ENCODE peak calls at places on chromosomes 12 and 14, in nine cellular contexts. R is left ventricle myocardium inferior; N is CD4-positive, CD25-positive, alpha-beta regulatory T cell; T is fibroblast of lung; L is adrenal gland; D is lower lobe of right lung; U is cardiac muscle cell; E is IMR-90; K is CD8-positive, alpha-beta T cell. Q is an unnamed sample. For H3K4me1, the result is how much of the 10 kb centered on the place peaks cover.

GRCh38 chr12:131536766-131537165 is 174.1 kb upstream of the SFSWAP start:
- DNase-seq in U (no peak), L (no peak), K (no peak), R (no peak), T (no peak), N (no peak), D (no peak), E (no peak), Q (no peak)

GRCh38 chr12:94059394-94060368 is 88.7 kb upstream of the PLXNC1 start:
- DNase-seq in N (no peak), E (no peak), T (no peak), L (no peak), K (no peak), R (no peak), D (no peak), U (no peak), Q (no peak)

GRCh38 chr12:113609692-113610469 is 138.2 kb upstream of the LHX5 start:
- DNase-seq in R (no peak), L (no peak), U (no peak), K (no peak), D (no peak), T (no peak), N (no peak), E (no peak), Q (no peak)

GRCh38 chr12:14723763-14724162 is 27.4 kb upstream of the GUCY2C start:
- DNase-seq in D (no peak), T (peak), N (peak), L (peak), E (peak), U (peak), R (peak), K (peak), Q (peak)

GRCh38 chr12:98259667-98260066 is 255.7 kb upstream of the TMPO start:
- DNase-seq in D (no peak), U (no peak), L (no peak), N (no peak), E (no peak), K (no peak), T (no peak), R (no peak), Q (no peak)

GRCh38 chr12:110565919-110566871 is 16.9 kb downstream of the PPTC7 start:
- DNase-seq in N (no peak), L (no peak), E (no peak), U (no peak), R (no peak), D (no peak), T (no peak), K (no peak), Q (no peak)

GRCh38 chr12:18955594-18955993 is 173.9 kb upstream of the PLEKHA5 start:
- DNase-seq in T (no peak), N (no peak), L (no peak), U (no peak), E (peak), D (no peak), K (no peak), R (no peak), Q (no peak)

GRCh38 chr12:95177201-95177768 is 40.0 kb downstream of the FGD6 start:
- DNase-seq in L (no peak), E (no peak), R (no peak), T (no peak), D (no peak), N (no peak), K (no peak), U (peak), Q (no peak)

GRCh38 chr14:105087308-105087962 is 22.2 kb upstream of the GPR132 start:
- DNase-seq in N (no peak), K (no peak), T (peak), D (peak), E (peak), U (peak), R (peak), L (no peak), Q (peak)

GRCh38 chr12:49515266-49515665 is 23.6 kb upstream of the KCNH3 start:
- DNase-seq in U (peak), E (peak), R (no peak), L (no peak), D (no peak), K (no peak), T (peak), N (no peak), Q (no peak)

GRCh38 chr12:100646896-100647295 is 73.4 kb downstream of the GAS2L3 start:
- DNase-seq in R (no peak), K (no peak), E (no peak), N (no peak), U (no peak), L (no peak), T (no peak), D (no peak), Q (no peak)

GRCh38 chr12:98939350-98939749 is 294.3 kb downstream of the APAF1 start:
- DNase-seq in L (peak), T (peak), E (peak), K (no peak), D (no peak), U (peak), R (no peak), N (no peak), Q (no peak)

GRCh38 chr14:36451346-36452065 is 68.5 kb downstream of the NKX2-1 start:
- DNase-seq in K (no peak), L (no peak), U (no peak), D (peak), R (no peak), T (no peak), E (no peak), N (no peak), Q (no peak)

GRCh38 chr14:93011650-93012317 is 88.8 kb downstream of the CHGA start:
- DNase-seq in U (no peak), R (no peak), D (no peak), K (no peak), N (no peak), E (no peak), L (no peak), T (no peak), Q (no peak)

GRCh38 chr12:31620311-31620710 is 29.4 kb upstream of the DENND5B start:
- DNase-seq in U (no peak), D (no peak), T (no peak), R (no peak), K (no peak), E (peak), N (no peak), L (no peak), Q (no peak)

GRCh38 chr12:121794532-121795028 is 1.1 kb upstream of the RHOF start:
- DNase-seq in T (no peak), D (no peak), R (no peak), K (no peak), E (no peak), L (peak), N (no peak), U (no peak), Q (no peak)

GRCh38 chr14:69079188-69079742 is 73.7 kb downstream of the DCAF5 start:
- DNase-seq in U (peak), L (no peak), R (no peak), K (no peak), N (no peak), D (no peak), T (peak), E (peak), Q (no peak)

GRCh38 chr14:51094282-51094821 is 553 bp downstream of the TRIM9 start:
- DNase-seq in T (peak), N (peak), D (peak), U (no peak), L (peak), R (no peak), K (peak), E (no peak), Q (peak)

DNA sequence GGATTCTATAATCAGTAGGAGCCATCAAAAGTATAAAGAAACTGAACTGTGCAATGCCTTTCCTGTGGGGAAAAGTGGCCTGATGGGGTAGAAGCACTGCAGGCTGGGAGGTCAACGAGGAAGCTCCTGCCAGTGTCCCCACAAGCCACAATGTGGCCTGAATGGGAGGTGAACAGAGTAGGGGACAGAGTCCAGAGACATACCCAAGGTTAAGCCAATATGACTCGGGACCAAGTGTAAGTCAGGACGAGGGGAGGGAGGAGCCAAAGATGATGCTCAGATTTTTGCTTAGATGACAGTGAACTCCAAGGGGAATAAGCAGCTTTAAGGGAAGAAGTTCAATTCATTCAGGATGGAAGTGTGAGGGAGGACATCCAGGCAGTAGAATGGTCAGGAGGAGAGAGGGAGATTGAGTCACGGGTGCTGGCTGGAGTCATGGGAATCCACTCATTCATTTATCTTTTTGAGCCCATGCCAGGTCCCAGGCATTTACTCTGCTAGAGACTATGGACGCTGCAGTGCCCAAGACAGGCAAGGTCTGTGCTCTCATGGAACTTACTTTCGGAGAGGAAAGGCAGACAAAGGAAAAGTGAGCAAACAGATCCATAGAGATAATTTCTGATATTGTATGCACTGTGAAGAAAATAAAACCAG is 29.1 kb downstream of the DPF3 start:
- DNase-seq in L (peak), U (peak), K (no peak), D (no peak), T (no peak), E (peak), N (no peak), R (peak), Q (no peak)
- H3K4me1 ChIP-seq in L (under half), U (under half), K (under half), D (under half), T (under half), E (under half), N (under half), R (half or more), Q (under half)

GRCh38 chr14:91114079-91115065 is 499 bp downstream of the DGLUCY start:
- DNase-seq in U (peak), T (peak), E (peak), L (peak), N (peak), K (peak), R (no peak), D (peak), Q (peak)
- H3K4me3 ChIP-seq in U (peak), T (peak), E (peak), L (peak), N (peak), K (peak), R (peak), D (peak), Q (peak)

GRCh38 chr12:46219147-46219891 is 49.5 kb downstream of the SLC38A1 start:
- DNase-seq in T (no peak), R (no peak), U (no peak), E (no peak), N (peak), L (no peak), K (no peak), D (no peak), Q (no peak)
- H3K27ac ChIP-seq in T (no peak), R (peak), U (peak), E (no peak), N (peak), L (no peak), K (peak), D (no peak), Q (no peak)

GRCh38 chr12:56160160-56160763 is 2.1 kb downstream of the MYL6 start:
- DNase-seq in R (no peak), U (peak), T (no peak), N (peak), E (peak), K (peak), L (peak), D (no peak), Q (no peak)
- H3K4me1 ChIP-seq in R (half or more), U (under half), T (under half), N (under half), E (under half), K (under half), L (under half), D (under half), Q (under half)